ENCODE peak calls at places on chromosomes 13 and 19, in seven cellular contexts. One of them, this sample, is unnamed.

GRCh38 chr13:80214050-80214449 is 126.9 kb downstream of the SPRY2 start:
- DNase-seq in lower leg skin: no peak
- DNase-seq in stimulated activated CD4-positive, alpha-beta T cell treated with anti-CD3 and anti-CD28 coated beads, Interleukin-12 subunit alpha, Interleukin-12 subunit beta, amount 100 ng/mL, for 48 hours: no peak
- DNase-seq in D721Med: no peak
- DNase-seq in effector memory CD4-positive, alpha-beta T cell: no peak
- DNase-seq in effector CD4-positive, alpha-beta T cell: no peak
- DNase-seq in NCI-H526: no peak
- DNase-seq in this sample: no peak

GRCh38 chr13:28611021-28611420 is 47.9 kb upstream of the POMP start:
- DNase-seq in lower leg skin: no peak
- DNase-seq in stimulated activated CD4-positive, alpha-beta T cell treated with anti-CD3 and anti-CD28 coated beads, Interleukin-12 subunit alpha, Interleukin-12 subunit beta, amount 100 ng/mL, for 48 hours: no peak
- DNase-seq in D721Med: no peak
- DNase-seq in effector memory CD4-positive, alpha-beta T cell: no peak
- DNase-seq in effector CD4-positive, alpha-beta T cell: no peak
- DNase-seq in NCI-H526: no peak
- DNase-seq in this sample: no peak

GRCh38 chr13:73223372-73223781 is 164.6 kb downstream of the KLF5 start:
- DNase-seq in lower leg skin: no peak
- DNase-seq in stimulated activated CD4-positive, alpha-beta T cell treated with anti-CD3 and anti-CD28 coated beads, Interleukin-12 subunit alpha, Interleukin-12 subunit beta, amount 100 ng/mL, for 48 hours: peak
- DNase-seq in D721Med: no peak
- DNase-seq in effector memory CD4-positive, alpha-beta T cell: no peak
- DNase-seq in effector CD4-positive, alpha-beta T cell: no peak
- DNase-seq in NCI-H526: no peak
- DNase-seq in this sample: peak

GRCh38 chr13:54742984-54743383 is 1714.4 kb downstream of the OLFM4 start:
- DNase-seq in lower leg skin: no peak
- DNase-seq in stimulated activated CD4-positive, alpha-beta T cell treated with anti-CD3 and anti-CD28 coated beads, Interleukin-12 subunit alpha, Interleukin-12 subunit beta, amount 100 ng/mL, for 48 hours: no peak
- DNase-seq in D721Med: no peak
- DNase-seq in effector memory CD4-positive, alpha-beta T cell: no peak
- DNase-seq in effector CD4-positive, alpha-beta T cell: no peak
- DNase-seq in NCI-H526: no peak
- DNase-seq in this sample: no peak

GRCh38 chr13:113849546-113849945 is 14.3 kb downstream of the GAS6 start:
- DNase-seq in lower leg skin: no peak
- DNase-seq in stimulated activated CD4-positive, alpha-beta T cell treated with anti-CD3 and anti-CD28 coated beads, Interleukin-12 subunit alpha, Interleukin-12 subunit beta, amount 100 ng/mL, for 48 hours: no peak
- DNase-seq in D721Med: no peak
- DNase-seq in effector memory CD4-positive, alpha-beta T cell: no peak
- DNase-seq in effector CD4-positive, alpha-beta T cell: no peak
- DNase-seq in NCI-H526: peak
- DNase-seq in this sample: no peak

GRCh38 chr19:50460161-50460765 is 16.0 kb upstream of the EMC10 start:
- DNase-seq in lower leg skin: no peak
- DNase-seq in stimulated activated CD4-positive, alpha-beta T cell treated with anti-CD3 and anti-CD28 coated beads, Interleukin-12 subunit alpha, Interleukin-12 subunit beta, amount 100 ng/mL, for 48 hours: no peak
- DNase-seq in D721Med: no peak
- DNase-seq in effector memory CD4-positive, alpha-beta T cell: no peak
- DNase-seq in effector CD4-positive, alpha-beta T cell: no peak
- DNase-seq in NCI-H526: no peak
- DNase-seq in this sample: no peak

GRCh38 chr19:21947775-21948174 is 63.0 kb downstream of the ZNF208 start:
- DNase-seq in lower leg skin: no peak
- DNase-seq in stimulated activated CD4-positive, alpha-beta T cell treated with anti-CD3 and anti-CD28 coated beads, Interleukin-12 subunit alpha, Interleukin-12 subunit beta, amount 100 ng/mL, for 48 hours: no peak
- DNase-seq in D721Med: no peak
- DNase-seq in effector memory CD4-positive, alpha-beta T cell: no peak
- DNase-seq in effector CD4-positive, alpha-beta T cell: no peak
- DNase-seq in NCI-H526: no peak
- DNase-seq in this sample: peak

GRCh38 chr19:38023245-38023644 is 116.2 kb downstream of the SIPA1L3 start:
- DNase-seq in lower leg skin: no peak
- DNase-seq in stimulated activated CD4-positive, alpha-beta T cell treated with anti-CD3 and anti-CD28 coated beads, Interleukin-12 subunit alpha, Interleukin-12 subunit beta, amount 100 ng/mL, for 48 hours: no peak
- DNase-seq in D721Med: no peak
- DNase-seq in effector memory CD4-positive, alpha-beta T cell: no peak
- DNase-seq in effector CD4-positive, alpha-beta T cell: no peak
- DNase-seq in NCI-H526: no peak
- DNase-seq in this sample: no peak

GRCh38 chr19:11286312-11286974 is 9.5 kb upstream of the TSPAN16 start:
- DNase-seq in lower leg skin: no peak
- DNase-seq in stimulated activated CD4-positive, alpha-beta T cell treated with anti-CD3 and anti-CD28 coated beads, Interleukin-12 subunit alpha, Interleukin-12 subunit beta, amount 100 ng/mL, for 48 hours: no peak
- DNase-seq in D721Med: no peak
- DNase-seq in effector memory CD4-positive, alpha-beta T cell: no peak
- DNase-seq in effector CD4-positive, alpha-beta T cell: no peak
- DNase-seq in NCI-H526: no peak
- DNase-seq in this sample: no peak

GRCh38 chr13:34926513-34926912 is 15.6 kb upstream of the NBEA start:
- DNase-seq in lower leg skin: no peak
- DNase-seq in stimulated activated CD4-positive, alpha-beta T cell treated with anti-CD3 and anti-CD28 coated beads, Interleukin-12 subunit alpha, Interleukin-12 subunit beta, amount 100 ng/mL, for 48 hours: no peak
- DNase-seq in D721Med: no peak
- DNase-seq in effector memory CD4-positive, alpha-beta T cell: no peak
- DNase-seq in effector CD4-positive, alpha-beta T cell: no peak
- DNase-seq in NCI-H526: no peak
- DNase-seq in this sample: peak

GRCh38 chr13:98878421-98879126 is 99.3 kb downstream of the DOCK9 start:
- DNase-seq in lower leg skin: no peak
- DNase-seq in stimulated activated CD4-positive, alpha-beta T cell treated with anti-CD3 and anti-CD28 coated beads, Interleukin-12 subunit alpha, Interleukin-12 subunit beta, amount 100 ng/mL, for 48 hours: no peak
- DNase-seq in D721Med: no peak
- DNase-seq in effector memory CD4-positive, alpha-beta T cell: no peak
- DNase-seq in effector CD4-positive, alpha-beta T cell: no peak
- DNase-seq in NCI-H526: no peak
- DNase-seq in this sample: no peak

GRCh38 chr13:51518847-51519246 is 65.4 kb upstream of the WDFY2 start:
- DNase-seq in lower leg skin: no peak
- DNase-seq in stimulated activated CD4-positive, alpha-beta T cell treated with anti-CD3 and anti-CD28 coated beads, Interleukin-12 subunit alpha, Interleukin-12 subunit beta, amount 100 ng/mL, for 48 hours: no peak
- DNase-seq in D721Med: no peak
- DNase-seq in effector memory CD4-positive, alpha-beta T cell: no peak
- DNase-seq in effector CD4-positive, alpha-beta T cell: no peak
- DNase-seq in NCI-H526: no peak
- DNase-seq in this sample: no peak